ENCODE peak calls at places on chromosomes 16 and 17, in four cellular contexts. N is AG10803, B is WTC11, Y is mammary epithelial cell. E is an unnamed sample.

GRCh38 chr17:73719588-73720071 is 75.4 kb upstream of the SDK2 start:
- DNase-seq in N (no peak), B (no peak), Y (no peak), E (no peak)

GRCh38 chr17:42521036-42521435 is 15.0 kb upstream of the NAGLU start:
- DNase-seq in N (peak; percentile 21), B (no peak), Y (no peak), E (no peak)

GRCh38 chr16:57815987-57816745 is 13.9 kb upstream of the KIFC3 start:
- DNase-seq in N (peak; percentile 95), B (peak; percentile 64), Y (peak; percentile 98), E (peak; percentile 51)

GRCh38 chr16:31452631-31453106 is 6.6 kb upstream of the ARMC5 start:
- DNase-seq in N (peak; percentile 96), B (no peak), Y (peak; percentile 88), E (no peak)

GRCh38 chr17:17089796-17090641 is 47.8 kb downstream of the MPRIP start:
- DNase-seq in N (no peak), B (peak; percentile 5), Y (no peak), E (no peak)

GRCh38 chr17:10600551-10600950 is 51.1 kb upstream of the MYH2 start:
- DNase-seq in N (peak; percentile 74), B (no peak), Y (no peak), E (no peak)

GRCh38 chr17:1095853-1096675 is 83.7 kb downstream of the ABR start:
- DNase-seq in N (no peak), B (no peak), Y (no peak), E (peak; percentile 21)

GRCh38 chr17:69535022-69535570 is 120.6 kb downstream of the MAP2K6 start:
- DNase-seq in N (no peak), B (no peak), Y (no peak), E (no peak)

GRCh38 chr17:74437702-74438101 is 5.8 kb downstream of the GPRC5C start:
- DNase-seq in N (no peak), B (peak; percentile 52), Y (no peak), E (no peak)

GRCh38 chr17:31535581-31535981 is 144.1 kb downstream of the RAB11FIP4 start:
- DNase-seq in N (no peak), B (no peak), Y (no peak), E (peak; percentile 70)

GRCh38 chr16:85940214-85940613 is 41.3 kb downstream of the IRF8 start:
- DNase-seq in N (no peak), B (no peak), Y (no peak), E (no peak)

GRCh38 chr16:86519649-86520316 is 9.5 kb downstream of the FOXF1 start:
- DNase-seq in N (peak; percentile 32), B (peak; percentile 75), Y (no peak), E (no peak)

GRCh38 chr16:28981517-28981916 is 3.3 kb upstream of the LAT start:
- DNase-seq in N (no peak), B (peak; percentile 80), Y (no peak), E (no peak)

GRCh38 chr16:58499615-58500328 is at the start of gene NDRG4:
- DNase-seq in N (peak; percentile 75), B (peak; percentile 77), Y (peak; percentile 64), E (no peak)

GRCh38 chr17:14590458-14591250 is 289.8 kb downstream of the HS3ST3B1 start:
- DNase-seq in N (no peak), B (no peak), Y (no peak), E (no peak)

GRCh38 chr16:82633964-82634600 is 7.3 kb downstream of the CDH13 start:
- DNase-seq in N (peak; percentile 58), B (no peak), Y (peak; percentile 94), E (no peak)

GRCh38 chr17:2266045-2266864 is 37.3 kb downstream of the SMG6 start:
- DNase-seq in N (no peak), B (no peak), Y (no peak), E (peak; percentile 69)

GRCh38 chr16:25587783-25588182 is 104.0 kb upstream of the HS3ST4 start:
- DNase-seq in N (no peak), B (no peak), Y (no peak), E (no peak)

GRCh38 chr17:47941246-47941997 is at the start of gene PNPO:
- DNase-seq in N (peak; percentile 98), B (peak; percentile 90), Y (peak; percentile 99), E (peak; percentile 95)

GRCh38 chr17:20315321-20315720 is 152.0 kb downstream of the LGALS9B start:
- DNase-seq in N (no peak), B (no peak), Y (no peak), E (no peak)

GRCh38 chr17:36601303-36602029 is at the start of gene MRM1:
- DNase-seq in N (peak; percentile 87), B (peak; percentile 93), Y (peak; percentile 89), E (peak; percentile 84)

GRCh38 chr17:34442387-34443111 is 79.5 kb upstream of the CCL1 start:
- DNase-seq in N (no peak), B (no peak), Y (no peak), E (no peak)

E was measured in GDM1.